ENCODE peak calls at places on chromosome 14, in five cellular contexts. One of them, this sample, is unnamed.

GRCh38 chr14:75310295-75311059 is 31.8 kb downstream of the FOS start:
- DNase-seq in ecto neural progenitor cell: peak; percentile 83
- DNase-seq in RWPE1: no peak
- DNase-seq in T-helper 9 cell: no peak
- DNase-seq in NCI-H2081: peak; percentile 94
- DNase-seq in this sample: peak; percentile 75

GRCh38 chr14:85934886-85935254 is 404.9 kb downstream of the FLRT2 start:
- DNase-seq in ecto neural progenitor cell: no peak
- DNase-seq in NCI-H2081: no peak
- DNase-seq in T-helper 9 cell: no peak
- DNase-seq in RWPE1: no peak
- DNase-seq in this sample: no peak

GRCh38 chr14:31942216-31942841 is 134.8 kb upstream of the ARHGAP5 start:
- DNase-seq in ecto neural progenitor cell: no peak
- DNase-seq in NCI-H2081: no peak
- DNase-seq in RWPE1: no peak
- DNase-seq in T-helper 9 cell: no peak
- DNase-seq in this sample: no peak

GRCh38 chr14:36605506-36605857 is 23.1 kb upstream of the NKX2-8 start:
- DNase-seq in T-helper 9 cell: no peak
- DNase-seq in RWPE1: no peak
- DNase-seq in NCI-H2081: peak; percentile 8
- DNase-seq in ecto neural progenitor cell: no peak
- DNase-seq in this sample: no peak

GRCh38 chr14:87896393-87897380 is 96.3 kb downstream of the GALC start:
- DNase-seq in T-helper 9 cell: no peak
- DNase-seq in RWPE1: peak; percentile 46
- DNase-seq in NCI-H2081: peak; percentile 54
- DNase-seq in ecto neural progenitor cell: no peak
- DNase-seq in this sample: no peak

GRCh38 chr14:103679351-103679750 is 35.9 kb downstream of the XRCC3 start:
- DNase-seq in ecto neural progenitor cell: no peak
- DNase-seq in T-helper 9 cell: no peak
- DNase-seq in NCI-H2081: peak; percentile 44
- DNase-seq in RWPE1: no peak
- DNase-seq in this sample: no peak

GRCh38 chr14:62694075-62694474 is 351.2 kb downstream of the KCNH5 start:
- DNase-seq in T-helper 9 cell: no peak
- DNase-seq in RWPE1: peak; percentile 59
- DNase-seq in NCI-H2081: no peak
- DNase-seq in ecto neural progenitor cell: no peak
- DNase-seq in this sample: no peak

GRCh38 chr14:56555921-56556570 is 23.6 kb upstream of the TMEM260 start:
- DNase-seq in T-helper 9 cell: no peak
- DNase-seq in ecto neural progenitor cell: no peak
- DNase-seq in RWPE1: peak; percentile 52
- DNase-seq in NCI-H2081: peak; percentile 54
- DNase-seq in this sample: no peak

GRCh38 chr14:95106966-95107365 is 50.4 kb downstream of the DICER1 start:
- DNase-seq in NCI-H2081: no peak
- DNase-seq in ecto neural progenitor cell: no peak
- DNase-seq in T-helper 9 cell: no peak
- DNase-seq in RWPE1: no peak
- DNase-seq in this sample: no peak

GRCh38 chr14:91509083-91509877 is 830 bp downstream of the PPP4R3A start:
- DNase-seq in RWPE1: peak; percentile 26
- DNase-seq in NCI-H2081: peak; percentile 36
- DNase-seq in T-helper 9 cell: peak; percentile 13
- DNase-seq in ecto neural progenitor cell: peak; percentile 60
- DNase-seq in this sample: peak; percentile 52

GRCh38 chr14:57169901-57170300 is 98.8 kb downstream of the EXOC5 start:
- DNase-seq in RWPE1: no peak
- DNase-seq in T-helper 9 cell: no peak
- DNase-seq in NCI-H2081: no peak
- DNase-seq in ecto neural progenitor cell: no peak
- DNase-seq in this sample: no peak

GRCh38 chr14:59215353-59215752 is 26.9 kb downstream of the DAAM1 start:
- DNase-seq in ecto neural progenitor cell: no peak
- DNase-seq in NCI-H2081: no peak
- DNase-seq in T-helper 9 cell: no peak
- DNase-seq in RWPE1: no peak
- DNase-seq in this sample: no peak

GRCh38 chr14:51545396-51545795 is 106.3 kb upstream of the FRMD6 start:
- DNase-seq in RWPE1: no peak
- DNase-seq in ecto neural progenitor cell: no peak
- DNase-seq in NCI-H2081: no peak
- DNase-seq in T-helper 9 cell: no peak
- DNase-seq in this sample: no peak

This sample was measured in glutamatergic neuron.